ENCODE peak calls at places on chromosomes 11 and 22, in four cellular contexts. J is GM23248, Y is NT2/D1, H is HepG2. N is an unnamed sample. For H3K36me3, the result is how much of the 10 kb centered on the place peaks cover.

GRCh38 chr22:21044931-21045584 is 688 bp upstream of the LRRC74B start:
- DNase-seq in Y (peak), H (no peak), J (peak), N (peak)

GRCh38 chr11:12473366-12473765 is 96.0 kb downstream of the PARVA start:
- DNase-seq in Y (no peak), J (no peak), H (no peak), N (no peak)

GRCh38 chr11:11071483-11071882 is 213.6 kb upstream of the ZBED5 start:
- DNase-seq in J (no peak), Y (no peak), H (no peak), N (no peak)

GRCh38 chr22:23253475-23254055 is 73.3 kb downstream of the BCR start:
- DNase-seq in Y (no peak), J (no peak), H (no peak), N (no peak)

GRCh38 chr22:47629273-47629711 is 866.8 kb downstream of the TBC1D22A start:
- DNase-seq in J (no peak), H (no peak), Y (no peak), N (no peak)

GRCh38 chr22:50531546-50532352 is 1.9 kb upstream of the TYMP start:
- DNase-seq in H (no peak), Y (no peak), J (peak), N (peak)

GRCh38 chr11:120425527-120425926 is 86.0 kb upstream of the GRIK4 start:
- DNase-seq in Y (no peak), H (no peak), J (no peak), N (no peak)

GRCh38 chr22:49797706-49798105 is 30.0 kb downstream of the BRD1 start:
- DNase-seq in Y (no peak), H (no peak), J (no peak), N (no peak)

GRCh38 chr11:109629734-109630133 is 207.7 kb downstream of the C11orf87 start:
- DNase-seq in J (no peak), Y (no peak), H (no peak), N (no peak)

GRCh38 chr11:86183694-86184093 is 60.9 kb upstream of the EED start:
- DNase-seq in J (peak), Y (no peak), H (no peak), N (no peak)

GRCh38 chr11:86052697-86053641 is 15.9 kb downstream of the PICALM start:
- DNase-seq in J (no peak), Y (no peak), H (no peak), N (no peak)

GRCh38 chr11:115674176-115674575 is 170.0 kb upstream of the CADM1 start:
- DNase-seq in H (no peak), J (peak), Y (peak), N (peak)

GRCh38 chr22:45584121-45584570 is 81.5 kb downstream of the FBLN1 start:
- DNase-seq in J (peak), H (no peak), Y (no peak), N (no peak)

GRCh38 chr11:130209944-130210854 is 50.6 kb downstream of the ST14 start:
- DNase-seq in Y (no peak), H (no peak), J (no peak), N (no peak)

GRCh38 chr11:93497575-93497974 is 45.6 kb downstream of the SMCO4 start:
- DNase-seq in J (no peak), H (no peak), Y (no peak), N (no peak)

GRCh38 chr11:122741613-122742012 is 86.1 kb downstream of the UBASH3B start:
- DNase-seq in Y (no peak), H (no peak), J (no peak), N (no peak)

GRCh38 chr11:104113541-104113940 is 50.4 kb downstream of the PDGFD start:
- DNase-seq in Y (no peak), H (no peak), J (no peak), N (no peak)

GRCh38 chr11:16964501-16964900 is 49.7 kb downstream of the PLEKHA7 start:
- DNase-seq in Y (no peak), J (no peak), H (no peak), N (no peak)

GRCh38 chr22:23220485-23221350 is 40.4 kb downstream of the BCR start:
- DNase-seq in J (peak), Y (no peak), H (no peak), N (no peak)

GRCh38 chr11:5891216-5891800 is 1.7 kb upstream of the OR52E5 start:
- DNase-seq in H (no peak), J (peak), Y (no peak), N (no peak)

GRCh38 chr11:130522284-130522961 is 74.0 kb downstream of the ADAMTS15 start:
- DNase-seq in Y (peak), H (peak), J (peak), N (peak)

GRCh38 chr11:65593518-65594414 is 1.8 kb downstream of the KCNK7 start:
- DNase-seq in J (no peak), Y (no peak), H (no peak), N (peak)

GRCh38 chr11:6351782-6352181 is 31.5 kb upstream of the CAVIN3 start:
- DNase-seq in H (no peak), J (no peak), Y (no peak), N (no peak)

GRCh38 chr11:102225689-102226562 is 91.4 kb upstream of the BIRC3 start:
- DNase-seq in H (peak), Y (no peak), J (peak), N (no peak)

GRCh38 chr11:47879259-47880184 is 31.4 kb upstream of the NUP160 start:
- DNase-seq in J (no peak), H (no peak), Y (no peak), N (no peak)

GRCh38 chr11:128341280-128341679 is 246.1 kb downstream of the ETS1 start:
- DNase-seq in J (peak), H (no peak), Y (no peak), N (no peak)

GRCh38 chr11:1943977-1944376 is 3.2 kb upstream of the MRPL23 start:
- DNase-seq in J (peak), H (no peak), Y (no peak), N (no peak)

GRCh38 chr11:9574806-9575530 is 1.5 kb downstream of the WEE1 start:
- DNase-seq in Y (peak), J (peak), H (peak), N (peak)

GRCh38 chr11:94825111-94825880 is 57.1 kb downstream of the AMOTL1 start:
- DNase-seq in J (peak), Y (no peak), H (no peak), N (no peak)

GRCh38 chr11:123507043-123507442 is 77.0 kb downstream of the GRAMD1B start:
- DNase-seq in H (no peak), Y (no peak), J (no peak), N (no peak)

GRCh38 chr11:6320411-6321207 is at the start of gene CAVIN3:
- DNase-seq in Y (no peak), J (peak), H (no peak), N (peak)

GRCh38 chr11:130651266-130651855 is 202.9 kb downstream of the ADAMTS15 start:
- DNase-seq in Y (no peak), J (no peak), H (no peak), N (peak)

GRCh38 chr22:50473855-50474671 is 772 bp downstream of the SBF1 start:
- DNase-seq in H (no peak), Y (no peak), J (peak), N (peak)

GRCh38 chr11:17570034-17570433 is 23.0 kb downstream of the OTOG start:
- DNase-seq in J (no peak), H (no peak), Y (no peak), N (no peak)

GRCh38 chr11:112961751-112962747 is 829 bp downstream of the NCAM1 start:
- DNase-seq in Y (no peak), J (peak), H (no peak), N (peak)

GRCh38 chr22:29737251-29738117 is 17.7 kb downstream of the CABP7 start:
- DNase-seq in Y (no peak), J (no peak), H (no peak), N (no peak)

DNA sequence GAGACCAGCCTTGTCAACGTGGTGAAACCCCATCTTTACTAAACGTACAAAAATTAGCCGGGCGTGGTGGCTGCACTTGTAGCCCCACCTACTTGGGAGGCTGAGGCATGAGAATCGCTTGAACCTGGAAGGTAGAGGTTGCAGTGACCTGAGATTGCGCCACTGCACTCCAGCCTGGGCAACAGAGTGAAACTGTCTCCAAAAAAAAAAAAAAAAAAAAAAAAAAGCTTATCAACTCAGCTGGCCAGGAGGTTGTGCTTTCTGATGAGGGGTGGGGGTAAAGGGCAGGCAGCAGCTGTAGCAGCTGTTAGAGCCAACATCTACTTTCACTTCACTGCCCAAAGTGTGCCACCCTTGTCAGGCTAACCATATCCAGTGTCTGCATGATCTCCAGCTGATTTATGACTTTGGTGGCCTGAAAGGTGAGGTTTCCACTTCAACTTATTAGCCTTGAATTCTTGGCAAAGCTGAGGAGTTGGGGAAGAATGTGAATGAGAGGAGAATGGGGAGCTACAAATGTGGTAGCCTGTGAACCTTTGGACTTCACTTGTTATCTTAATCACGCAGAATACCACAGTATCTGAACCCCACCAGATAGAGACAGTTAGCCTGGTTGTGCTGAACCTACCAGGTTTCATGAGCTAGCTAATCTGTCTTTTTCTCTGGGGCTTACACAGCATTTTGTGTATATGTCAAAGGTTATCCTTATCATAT is 19.6 kb downstream of the RNF121 start:
- DNase-seq in Y (no peak), H (peak), J (no peak), N (no peak)
- H3K36me3 ChIP-seq in Y (under half), H (under half), J (under half), N (under half)

GRCh38 chr22:37641251-37641949 is 1.9 kb downstream of the SH3BP1 start:
- DNase-seq in H (no peak), J (no peak), Y (no peak), N (no peak)

GRCh38 chr22:37640591-37641250 is 1.3 kb downstream of the SH3BP1 start:
- DNase-seq in Y (no peak), H (no peak), J (no peak), N (no peak)

GRCh38 chr22:37638351-37639069 is 959 bp upstream of the SH3BP1 start:
- DNase-seq in H (peak), Y (no peak), J (no peak), N (no peak)

GRCh38 chr22:37639070-37639760 is at the start of gene SH3BP1:
- DNase-seq in J (peak), Y (peak), H (peak), N (peak)

GRCh38 chr22:37639771-37640590 is 512 bp downstream of the SH3BP1 start:
- DNase-seq in J (peak), H (no peak), Y (no peak), N (peak)
- H3K9ac ChIP-seq in J (peak), H (peak), Y (peak), N (peak)

DNA sequence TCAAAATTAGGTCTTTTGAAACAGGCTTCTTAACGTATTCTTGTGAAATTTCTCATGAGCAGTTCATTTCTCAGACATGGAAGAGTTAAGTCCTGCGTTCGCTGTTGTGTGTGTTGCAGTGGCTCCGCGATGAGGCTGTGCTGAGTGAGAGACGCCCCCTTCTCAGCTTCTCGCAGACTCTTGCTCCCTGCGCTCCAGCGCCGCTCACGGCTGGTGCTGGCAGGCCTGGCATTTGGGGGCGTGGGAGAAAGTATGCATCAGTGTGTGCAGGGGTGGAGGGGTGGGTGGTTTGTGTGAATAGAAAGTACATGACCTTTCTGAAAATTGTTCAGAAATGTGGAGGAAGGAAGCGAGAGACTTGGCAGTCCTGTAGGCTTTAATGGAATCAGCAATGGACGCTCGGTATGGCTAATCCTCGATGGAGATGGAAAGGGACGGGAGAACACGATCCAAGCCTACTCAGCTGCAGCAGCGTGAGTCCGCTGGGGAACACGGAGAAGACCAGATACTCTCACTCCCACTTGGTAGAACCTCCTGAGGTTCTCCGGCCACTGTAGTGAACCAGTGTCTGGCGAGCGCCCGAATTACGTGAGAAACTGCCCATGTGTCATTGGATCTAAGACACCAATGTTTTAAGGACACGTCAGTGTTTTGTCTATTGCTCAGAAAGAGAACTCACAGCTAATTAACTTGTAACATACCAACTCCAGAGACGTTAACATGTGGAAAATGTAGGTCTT is 5.9 kb downstream of the TAB1 start:
- DNase-seq in Y (no peak), J (peak), H (no peak), N (peak)
- H3K4me3 ChIP-seq in Y (no peak), J (peak), H (no peak), N (no peak)

GRCh38 chr11:69295995-69296889 is 2.3 kb downstream of the MYEOV start:
- DNase-seq in Y (no peak), J (peak), H (peak), N (no peak)
- H3K36me3 ChIP-seq in Y (under half), J (under half), H (under half), N (under half)

N was measured in neural progenitor cell.